ENCODE peak calls at places on chromosomes 11 and 22, in nine cellular contexts. U is suprapubic skin, I is memory B cell, P is endodermal cell, S is iris pigment epithelial cell, D is COR-L47, M is ELF-1, Y is stomach, E is stromal cell of bone marrow. O is an unnamed sample.

GRCh38 chr11:94750319-94751215 is 17.6 kb upstream of the AMOTL1 start:
- DNase-seq in U (no peak), I (no peak), P (no peak), S (no peak), D (no peak), M (no peak), Y (no peak), E (no peak), O (no peak)

GRCh38 chr22:49015459-49015858 is 812.2 kb downstream of the BRD1 start:
- DNase-seq in U (peak), I (no peak), P (peak), S (no peak), D (no peak), M (peak), Y (peak), E (no peak), O (no peak)

GRCh38 chr22:41699264-41700104 is at the start of gene MEI1:
- DNase-seq in U (peak), I (peak), P (peak), S (peak), D (no peak), M (peak), Y (peak), E (no peak), O (peak)

GRCh38 chr22:22866381-22867111 is 21.1 kb upstream of the IGLL5 start:
- DNase-seq in U (no peak), I (no peak), P (no peak), S (no peak), D (no peak), M (no peak), Y (no peak), E (peak), O (no peak)

GRCh38 chr11:26078217-26078821 is 253.6 kb upstream of the ANO3 start:
- DNase-seq in U (no peak), I (no peak), P (no peak), S (peak), D (no peak), M (no peak), Y (no peak), E (no peak), O (no peak)

GRCh38 chr11:130772266-130773227 is 143.7 kb downstream of the SNX19 start:
- DNase-seq in U (no peak), I (no peak), P (peak), S (peak), D (no peak), M (no peak), Y (peak), E (peak), O (no peak)

GRCh38 chr11:47415949-47416472 is 7.6 kb downstream of the SLC39A13 start:
- DNase-seq in U (peak), I (no peak), P (peak), S (peak), D (no peak), M (peak), Y (peak), E (peak), O (no peak)

GRCh38 chr11:65316311-65316978 is 1.8 kb downstream of the CDC42EP2 start:
- DNase-seq in U (peak), I (no peak), P (peak), S (peak), D (no peak), M (no peak), Y (no peak), E (peak), O (no peak)

O was measured in GM19239.